ENCODE peak calls at places on chromosomes 11 and 22, in five cellular contexts. R, V, E, G and D are unnamed samples.

GRCh38 chr11:121932646-121933185 is 183.3 kb downstream of the BLID start:
- DNase-seq in E (no peak), V (no peak), G (no peak), R (no peak), D (no peak)

GRCh38 chr11:93986716-93987115 is 34.4 kb upstream of the HEPHL1 start:
- DNase-seq in G (no peak), V (no peak), E (no peak), R (no peak), D (no peak)

GRCh38 chr22:23260645-23261581 is 80.6 kb downstream of the BCR start:
- DNase-seq in V (no peak), E (no peak), R (no peak), G (no peak), D (no peak)

GRCh38 chr11:7871056-7871455 is 60.0 kb downstream of the OR10A6 start:
- DNase-seq in G (no peak), E (no peak), V (no peak), R (no peak), D (no peak)

GRCh38 chr11:8258289-8258688 is 5.4 kb downstream of the LMO1 start:
- DNase-seq in E (no peak), G (no peak), V (peak), R (no peak), D (no peak)

GRCh38 chr11:504053-504993 is 2.7 kb downstream of the RNH1 start:
- DNase-seq in V (no peak), E (no peak), R (no peak), G (no peak), D (no peak)

GRCh38 chr11:46347637-46348311 is 511 bp downstream of the DGKZ start:
- DNase-seq in R (no peak), G (no peak), E (no peak), V (peak), D (no peak)

GRCh38 chr22:30370681-30371080 is 13.9 kb downstream of the CCDC157 start:
- DNase-seq in G (no peak), V (no peak), E (no peak), R (no peak), D (no peak)

GRCh38 chr11:30879322-30880020 is 293.3 kb upstream of the MPPED2 start:
- DNase-seq in V (no peak), G (no peak), E (no peak), R (no peak), D (no peak)

GRCh38 chr11:114348200-114349191 is 51.8 kb downstream of the C11orf71 start:
- DNase-seq in G (no peak), V (no peak), R (no peak), E (peak), D (no peak)

GRCh38 chr22:30077279-30077678 is 3.0 kb upstream of the HORMAD2 start:
- DNase-seq in V (no peak), E (no peak), G (no peak), R (no peak), D (no peak)

GRCh38 chr11:7675640-7676039 is 2.3 kb upstream of the CYB5R2 start:
- DNase-seq in V (no peak), G (no peak), E (no peak), R (no peak), D (no peak)

GRCh38 chr11:77470971-77471370 is 2.9 kb downstream of the PAK1 start:
- DNase-seq in G (no peak), R (no peak), V (no peak), E (no peak), D (no peak)

GRCh38 chr11:1077417-1078119 is 2.9 kb downstream of the MUC2 start:
- DNase-seq in E (no peak), R (no peak), G (no peak), V (no peak), D (no peak)

GRCh38 chr22:31443516-31443915 is 44.1 kb downstream of the DRG1 start:
- DNase-seq in R (no peak), V (no peak), G (no peak), E (no peak), D (no peak)

GRCh38 chr11:117807482-117808272 is 10.7 kb upstream of the DSCAML1 start:
- DNase-seq in R (peak), V (peak), G (no peak), E (no peak), D (no peak)

GRCh38 chr11:117005758-117006157 is 92.5 kb downstream of the SIK3 start:
- DNase-seq in G (no peak), E (no peak), R (no peak), V (no peak), D (no peak)

GRCh38 chr11:93526691-93527583 is 16.3 kb downstream of the SMCO4 start:
- DNase-seq in V (no peak), G (no peak), R (no peak), E (no peak), D (no peak)

GRCh38 chr11:97895572-97895971 is 1125.2 kb upstream of the CNTN5 start:
- DNase-seq in G (no peak), E (no peak), V (no peak), R (no peak), D (no peak)